ENCODE peak calls at places on chromosomes 12 and 14, in five cellular contexts. One of them, this sample, is unnamed.

GRCh38 chr14:91286530-91286937 is 42.0 kb upstream of the GPR68 start:
- DNase-seq in SK-N-SH: peak; percentile 83
- DNase-seq in HL-60: peak; percentile 72
- DNase-seq in HepG2: peak; percentile 58
- DNase-seq in K562: peak; percentile 73
- DNase-seq in this sample: peak; percentile 76

GRCh38 chr14:52553671-52554575 is 1.3 kb downstream of the GPR137C start:
- DNase-seq in SK-N-SH: peak; percentile 67
- DNase-seq in HL-60: peak; percentile 84
- DNase-seq in HepG2: peak; percentile 67
- DNase-seq in K562: peak; percentile 41
- DNase-seq in this sample: peak; percentile 91

GRCh38 chr12:72323881-72324280 is 51.7 kb downstream of the TRHDE start:
- DNase-seq in SK-N-SH: no peak
- DNase-seq in HL-60: no peak
- DNase-seq in HepG2: no peak
- DNase-seq in K562: no peak
- DNase-seq in this sample: no peak

GRCh38 chr14:59199614-59200013 is 11.1 kb downstream of the DAAM1 start:
- DNase-seq in SK-N-SH: no peak
- DNase-seq in HL-60: no peak
- DNase-seq in HepG2: no peak
- DNase-seq in K562: no peak
- DNase-seq in this sample: no peak

GRCh38 chr12:109113661-109114321 is 2.6 kb upstream of the ACACB start:
- DNase-seq in SK-N-SH: no peak
- DNase-seq in HL-60: no peak
- DNase-seq in HepG2: peak; percentile 5
- DNase-seq in K562: no peak
- DNase-seq in this sample: no peak

GRCh38 chr12:84805474-84805858 is 107.1 kb downstream of the SLC6A15 start:
- DNase-seq in SK-N-SH: no peak
- DNase-seq in HL-60: no peak
- DNase-seq in HepG2: no peak
- DNase-seq in K562: no peak
- DNase-seq in this sample: no peak

GRCh38 chr12:50572275-50572674 is 67.5 kb downstream of the DIP2B start:
- DNase-seq in SK-N-SH: peak; percentile 33
- DNase-seq in HL-60: peak; percentile 71
- DNase-seq in HepG2: peak; percentile 84
- DNase-seq in K562: no peak
- DNase-seq in this sample: no peak

GRCh38 chr12:122406701-122407154 is 15.7 kb downstream of the CLIP1 start:
- DNase-seq in SK-N-SH: no peak
- DNase-seq in HL-60: no peak
- DNase-seq in HepG2: peak; percentile 52
- DNase-seq in K562: no peak
- DNase-seq in this sample: no peak

GRCh38 chr14:35643513-35643912 is 109.5 kb downstream of the INSM2 start:
- DNase-seq in SK-N-SH: no peak
- DNase-seq in HL-60: no peak
- DNase-seq in HepG2: no peak
- DNase-seq in K562: no peak
- DNase-seq in this sample: no peak

GRCh38 chr12:116075251-116075650 is 202.2 kb downstream of the MED13L start:
- DNase-seq in SK-N-SH: no peak
- DNase-seq in HL-60: no peak
- DNase-seq in HepG2: no peak
- DNase-seq in K562: no peak
- DNase-seq in this sample: no peak
- TF ChIP-seq POLR2AphosphoS5 in SK-N-SH: no peak
- TF ChIP-seq POLR2AphosphoS5 in HL-60: no peak
- TF ChIP-seq POLR2AphosphoS5 in HepG2: no peak
- TF ChIP-seq POLR2AphosphoS5 in K562: no peak
- TF ChIP-seq POLR2AphosphoS5 in this sample: no peak

GRCh38 chr14:65361920-65362319 is 50.6 kb upstream of the FUT8 start:
- DNase-seq in SK-N-SH: no peak
- DNase-seq in HL-60: no peak
- DNase-seq in HepG2: no peak
- DNase-seq in K562: no peak
- DNase-seq in this sample: peak; percentile 48
- TF ChIP-seq POLR2AphosphoS5 in SK-N-SH: no peak
- TF ChIP-seq POLR2AphosphoS5 in HL-60: no peak
- TF ChIP-seq POLR2AphosphoS5 in HepG2: no peak
- TF ChIP-seq POLR2AphosphoS5 in K562: no peak
- TF ChIP-seq POLR2AphosphoS5 in this sample: peak; percentile 37

DNA sequence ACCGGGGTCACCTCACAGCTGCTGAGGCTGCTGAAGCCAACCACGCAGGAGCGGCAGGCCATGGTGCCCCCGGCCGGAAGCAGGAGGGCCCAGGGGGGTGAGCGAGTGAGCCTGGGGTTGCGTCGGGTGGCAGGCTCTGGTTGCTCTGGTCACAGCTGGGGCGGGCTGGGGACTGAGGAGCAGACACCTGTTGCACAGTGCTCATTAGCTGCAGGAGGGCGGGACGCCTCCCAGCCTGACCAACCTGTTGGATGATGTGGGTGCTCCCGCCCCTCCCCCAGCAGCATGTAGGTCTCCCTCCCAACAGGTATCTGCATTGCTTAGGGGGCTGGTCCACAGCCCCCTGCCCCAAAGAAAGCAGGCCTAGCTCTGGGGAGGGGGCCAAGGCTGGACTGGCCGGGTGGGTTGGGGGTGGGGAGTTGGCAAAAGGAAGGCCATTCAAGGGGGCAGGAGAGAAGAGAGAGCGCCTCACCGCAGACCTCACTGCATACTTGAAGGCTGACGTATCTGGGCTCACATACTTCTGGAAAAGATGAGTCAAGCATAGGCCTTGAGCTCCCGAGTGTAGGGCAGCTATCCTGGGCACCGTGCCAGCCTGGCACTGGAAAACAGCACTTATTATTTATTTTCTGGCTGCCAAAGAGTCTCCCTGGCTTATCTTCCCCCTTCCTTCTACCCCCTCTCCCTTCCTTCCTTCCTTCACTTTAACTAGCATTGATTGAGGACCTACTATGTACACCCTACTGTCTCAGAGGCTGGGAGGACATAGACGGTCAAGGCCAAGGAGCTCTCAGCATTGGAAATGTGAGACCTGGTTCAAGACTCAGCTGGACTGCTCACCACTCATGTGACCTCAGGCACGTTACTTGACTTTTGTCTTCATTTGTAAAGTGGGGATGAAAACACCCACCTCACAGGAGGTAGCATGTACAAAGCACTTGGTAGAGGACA is at the start of gene KRT80:
- DNase-seq in SK-N-SH: peak; percentile 85
- DNase-seq in HL-60: peak; percentile 80
- DNase-seq in HepG2: peak; percentile 86
- DNase-seq in K562: no peak
- DNase-seq in this sample: peak; percentile 79
- TF ChIP-seq POLR2AphosphoS5 in SK-N-SH: peak; percentile 73
- TF ChIP-seq POLR2AphosphoS5 in HL-60: peak; percentile 30
- TF ChIP-seq POLR2AphosphoS5 in HepG2: no peak
- TF ChIP-seq POLR2AphosphoS5 in K562: no peak
- TF ChIP-seq POLR2AphosphoS5 in this sample: peak; percentile 76

GRCh38 chr12:133057446-133057845 is 20.1 kb downstream of the ZNF84 start:
- DNase-seq in SK-N-SH: no peak
- DNase-seq in HL-60: no peak
- DNase-seq in HepG2: no peak
- DNase-seq in K562: no peak
- DNase-seq in this sample: no peak
- TF ChIP-seq POLR2AphosphoS5 in SK-N-SH: no peak
- TF ChIP-seq POLR2AphosphoS5 in HL-60: no peak
- TF ChIP-seq POLR2AphosphoS5 in HepG2: no peak
- TF ChIP-seq POLR2AphosphoS5 in K562: no peak
- TF ChIP-seq POLR2AphosphoS5 in this sample: no peak

GRCh38 chr12:4736048-4736447 is 15.8 kb downstream of the GALNT8 start:
- DNase-seq in SK-N-SH: no peak
- DNase-seq in HL-60: no peak
- DNase-seq in HepG2: no peak
- DNase-seq in K562: no peak
- DNase-seq in this sample: no peak
- TF ChIP-seq POLR2AphosphoS5 in SK-N-SH: no peak
- TF ChIP-seq POLR2AphosphoS5 in HL-60: no peak
- TF ChIP-seq POLR2AphosphoS5 in HepG2: no peak
- TF ChIP-seq POLR2AphosphoS5 in K562: no peak
- TF ChIP-seq POLR2AphosphoS5 in this sample: no peak

This sample was measured in upper lobe of left lung.